ENCODE peak calls at places on chromosomes 5 and 9, in five cellular contexts. D is endothelial cell; Y is lower lobe of right lung; C is CD8-positive, alpha-beta memory T cell; L is stimulated activated CD4-positive, alpha-beta T cell treated with anti-CD3 and anti-CD28 coated beads, TNF-alpha, amount 100 ng/mL, for 24 hours. J is an unnamed sample.

GRCh38 chr5:61313960-61314681 is 17.9 kb upstream of the ZSWIM6 start:
- DNase-seq in L (no peak), C (no peak), D (no peak), Y (no peak), J (no peak)

GRCh38 chr5:53067641-53068040 is 41.9 kb downstream of the MOCS2 start:
- DNase-seq in L (no peak), Y (no peak), D (no peak), C (no peak), J (no peak)

GRCh38 chr5:95667219-95667618 is 15.6 kb downstream of the SPATA9 start:
- DNase-seq in D (no peak), Y (no peak), C (no peak), L (no peak), J (no peak)

GRCh38 chr9:76159288-76159926 is 234.8 kb downstream of the RFK start:
- DNase-seq in D (no peak), Y (no peak), L (no peak), C (no peak), J (no peak)

GRCh38 chr9:3960661-3961144 is 339.2 kb downstream of the GLIS3 start:
- DNase-seq in Y (no peak), L (no peak), D (no peak), C (no peak), J (no peak)

GRCh38 chr5:17315710-17316221 is 98.3 kb downstream of the BASP1 start:
- DNase-seq in C (no peak), D (no peak), Y (no peak), L (no peak), J (no peak)

GRCh38 chr9:94921072-94921471 is 194.6 kb downstream of the AOPEP start:
- DNase-seq in L (no peak), Y (no peak), C (no peak), D (no peak), J (no peak)

GRCh38 chr9:116572095-116572748 is 114.9 kb upstream of the TRIM32 start:
- DNase-seq in D (peak), L (peak), C (no peak), Y (peak), J (peak)

GRCh38 chr9:136721339-136722092 is 9.1 kb downstream of the DIPK1B start:
- DNase-seq in Y (no peak), C (no peak), L (no peak), D (no peak), J (no peak)

GRCh38 chr9:111613436-111614040 is 14.1 kb upstream of the PTGR1 start:
- DNase-seq in C (no peak), D (no peak), L (no peak), Y (no peak), J (no peak)

GRCh38 chr9:127365461-127365860 is 31.5 kb upstream of the SLC2A8 start:
- DNase-seq in D (no peak), L (no peak), Y (no peak), C (no peak), J (no peak)

GRCh38 chr9:3509926-3510325 is 15.9 kb downstream of the RFX3 start:
- DNase-seq in D (no peak), C (no peak), L (no peak), Y (no peak), J (no peak)

GRCh38 chr5:144336619-144337018 is 165.9 kb downstream of the KCTD16 start:
- DNase-seq in C (no peak), Y (no peak), L (no peak), D (no peak), J (no peak)

GRCh38 chr5:126808619-126809018 is 31.7 kb downstream of the LMNB1 start:
- DNase-seq in Y (no peak), C (no peak), L (no peak), D (no peak), J (no peak)

GRCh38 chr9:108186996-108187395 is 668.8 kb downstream of the ACTL7B start:
- DNase-seq in D (no peak), L (no peak), C (no peak), Y (no peak), J (no peak)

GRCh38 chr5:148416921-148417320 is 33.2 kb downstream of the FBXO38 start:
- DNase-seq in Y (no peak), L (no peak), D (no peak), C (no peak), J (no peak)

GRCh38 chr9:76571288-76572204 is 112.6 kb downstream of the GCNT1 start:
- DNase-seq in C (no peak), L (no peak), D (no peak), Y (peak), J (no peak)

J was measured in GM18507.